ENCODE peak calls at places on chromosomes 3 and 15, in seven cellular contexts. One of them, this sample, is unnamed. For H3K27me3, the result is how much of the 10 kb centered on the place peaks cover.

GRCh38 chr15:79218588-79219200 is 63.8 kb upstream of the ANKRD34C start:
- DNase-seq in right cardiac atrium: no peak
- DNase-seq in CD8-positive, alpha-beta T cell: no peak
- DNase-seq in cardiac muscle cell: peak
- DNase-seq in heart left ventricle: peak
- DNase-seq in right lobe of liver: no peak
- DNase-seq in SJSA1: no peak
- DNase-seq in this sample: no peak

GRCh38 chr3:183158552-183159006 is 4.0 kb downstream of the LAMP3 start:
- DNase-seq in right lobe of liver: no peak
- DNase-seq in heart left ventricle: no peak
- DNase-seq in CD8-positive, alpha-beta T cell: no peak
- DNase-seq in SJSA1: no peak
- DNase-seq in right cardiac atrium: no peak
- DNase-seq in cardiac muscle cell: no peak
- DNase-seq in this sample: no peak

GRCh38 chr3:103794656-103795055 is 1359.8 kb downstream of the ZPLD1 start:
- DNase-seq in cardiac muscle cell: peak
- DNase-seq in heart left ventricle: no peak
- DNase-seq in right lobe of liver: no peak
- DNase-seq in SJSA1: no peak
- DNase-seq in CD8-positive, alpha-beta T cell: no peak
- DNase-seq in right cardiac atrium: no peak
- DNase-seq in this sample: no peak

GRCh38 chr3:4495294-4496110 is 2.4 kb downstream of the ITPR1 start:
- DNase-seq in right cardiac atrium: no peak
- DNase-seq in SJSA1: no peak
- DNase-seq in right lobe of liver: no peak
- DNase-seq in cardiac muscle cell: no peak
- DNase-seq in CD8-positive, alpha-beta T cell: no peak
- DNase-seq in heart left ventricle: no peak
- DNase-seq in this sample: no peak

GRCh38 chr15:44188810-44189209 is 6.3 kb downstream of the FRMD5 start:
- DNase-seq in heart left ventricle: no peak
- DNase-seq in CD8-positive, alpha-beta T cell: no peak
- DNase-seq in right cardiac atrium: no peak
- DNase-seq in cardiac muscle cell: no peak
- DNase-seq in right lobe of liver: no peak
- DNase-seq in SJSA1: no peak
- DNase-seq in this sample: no peak

GRCh38 chr3:53890726-53891499 is 746 bp downstream of the SELENOK start:
- DNase-seq in right cardiac atrium: no peak
- DNase-seq in heart left ventricle: no peak
- DNase-seq in CD8-positive, alpha-beta T cell: peak
- DNase-seq in SJSA1: no peak
- DNase-seq in cardiac muscle cell: no peak
- DNase-seq in right lobe of liver: no peak
- DNase-seq in this sample: peak

GRCh38 chr3:141828487-141829284 is 47.8 kb upstream of the ATP1B3 start:
- DNase-seq in heart left ventricle: no peak
- DNase-seq in SJSA1: no peak
- DNase-seq in right lobe of liver: no peak
- DNase-seq in CD8-positive, alpha-beta T cell: no peak
- DNase-seq in cardiac muscle cell: peak
- DNase-seq in right cardiac atrium: peak
- DNase-seq in this sample: no peak

GRCh38 chr3:25572919-25573385 is 91.8 kb downstream of the TOP2B start:
- DNase-seq in heart left ventricle: no peak
- DNase-seq in right cardiac atrium: no peak
- DNase-seq in right lobe of liver: no peak
- DNase-seq in SJSA1: peak
- DNase-seq in CD8-positive, alpha-beta T cell: no peak
- DNase-seq in cardiac muscle cell: no peak
- DNase-seq in this sample: no peak

GRCh38 chr3:55746808-55747413 is 259.8 kb upstream of the WNT5A start:
- DNase-seq in right cardiac atrium: no peak
- DNase-seq in SJSA1: no peak
- DNase-seq in right lobe of liver: no peak
- DNase-seq in heart left ventricle: no peak
- DNase-seq in CD8-positive, alpha-beta T cell: no peak
- DNase-seq in cardiac muscle cell: no peak
- DNase-seq in this sample: no peak

GRCh38 chr3:119562307-119562961 is 3.0 kb upstream of the CD80 start:
- DNase-seq in right lobe of liver: no peak
- DNase-seq in SJSA1: no peak
- DNase-seq in right cardiac atrium: peak
- DNase-seq in cardiac muscle cell: peak
- DNase-seq in heart left ventricle: peak
- DNase-seq in CD8-positive, alpha-beta T cell: peak
- DNase-seq in this sample: no peak

GRCh38 chr3:45890405-45890804 is 4.1 kb downstream of the CCR9 start:
- DNase-seq in heart left ventricle: no peak
- DNase-seq in SJSA1: no peak
- DNase-seq in cardiac muscle cell: peak
- DNase-seq in right lobe of liver: no peak
- DNase-seq in CD8-positive, alpha-beta T cell: no peak
- DNase-seq in right cardiac atrium: no peak
- DNase-seq in this sample: no peak

GRCh38 chr3:10709110-10709781 is 106.8 kb upstream of the SLC6A11 start:
- DNase-seq in SJSA1: no peak
- DNase-seq in CD8-positive, alpha-beta T cell: no peak
- DNase-seq in right lobe of liver: no peak
- DNase-seq in right cardiac atrium: no peak
- DNase-seq in heart left ventricle: no peak
- DNase-seq in cardiac muscle cell: no peak
- DNase-seq in this sample: no peak

GRCh38 chr3:10706156-10707088 is 109.6 kb upstream of the SLC6A11 start:
- DNase-seq in heart left ventricle: no peak
- DNase-seq in right cardiac atrium: no peak
- DNase-seq in SJSA1: no peak
- DNase-seq in cardiac muscle cell: no peak
- DNase-seq in right lobe of liver: no peak
- DNase-seq in CD8-positive, alpha-beta T cell: no peak
- DNase-seq in this sample: no peak

GRCh38 chr3:10703875-10704274 is 112.2 kb upstream of the SLC6A11 start:
- DNase-seq in heart left ventricle: no peak
- DNase-seq in right cardiac atrium: no peak
- DNase-seq in cardiac muscle cell: peak
- DNase-seq in CD8-positive, alpha-beta T cell: no peak
- DNase-seq in right lobe of liver: no peak
- DNase-seq in SJSA1: no peak
- DNase-seq in this sample: no peak

GRCh38 chr3:10707984-10708868 is 107.8 kb upstream of the SLC6A11 start:
- DNase-seq in CD8-positive, alpha-beta T cell: no peak
- DNase-seq in SJSA1: no peak
- DNase-seq in right cardiac atrium: no peak
- DNase-seq in cardiac muscle cell: no peak
- DNase-seq in heart left ventricle: no peak
- DNase-seq in right lobe of liver: no peak
- DNase-seq in this sample: no peak

GRCh38 chr3:10707089-10707983 is 108.7 kb upstream of the SLC6A11 start:
- DNase-seq in right lobe of liver: no peak
- DNase-seq in cardiac muscle cell: peak
- DNase-seq in SJSA1: no peak
- DNase-seq in CD8-positive, alpha-beta T cell: no peak
- DNase-seq in right cardiac atrium: no peak
- DNase-seq in heart left ventricle: no peak
- DNase-seq in this sample: no peak
- H3K27me3 ChIP-seq in right lobe of liver: under half
- H3K27me3 ChIP-seq in cardiac muscle cell: half or more
- H3K27me3 ChIP-seq in SJSA1: under half
- H3K27me3 ChIP-seq in CD8-positive, alpha-beta T cell: under half
- H3K27me3 ChIP-seq in right cardiac atrium: under half
- H3K27me3 ChIP-seq in heart left ventricle: half or more
- H3K27me3 ChIP-seq in this sample: half or more

GRCh38 chr3:69236808-69237707 is 114.7 kb upstream of the LMOD3 start:
- DNase-seq in right cardiac atrium: peak
- DNase-seq in CD8-positive, alpha-beta T cell: no peak
- DNase-seq in SJSA1: no peak
- DNase-seq in cardiac muscle cell: peak
- DNase-seq in right lobe of liver: no peak
- DNase-seq in heart left ventricle: peak
- DNase-seq in this sample: no peak
- H3K27me3 ChIP-seq in right cardiac atrium: under half
- H3K27me3 ChIP-seq in CD8-positive, alpha-beta T cell: under half
- H3K27me3 ChIP-seq in SJSA1: under half
- H3K27me3 ChIP-seq in cardiac muscle cell: under half
- H3K27me3 ChIP-seq in right lobe of liver: under half
- H3K27me3 ChIP-seq in heart left ventricle: under half
- H3K27me3 ChIP-seq in this sample: under half

GRCh38 chr3:31472479-31473390 is 60.0 kb upstream of the STT3B start:
- DNase-seq in heart left ventricle: no peak
- DNase-seq in CD8-positive, alpha-beta T cell: no peak
- DNase-seq in SJSA1: no peak
- DNase-seq in right lobe of liver: no peak
- DNase-seq in right cardiac atrium: no peak
- DNase-seq in cardiac muscle cell: no peak
- DNase-seq in this sample: no peak

GRCh38 chr3:31479431-31479830 is 53.3 kb upstream of the STT3B start:
- DNase-seq in heart left ventricle: no peak
- DNase-seq in right cardiac atrium: no peak
- DNase-seq in CD8-positive, alpha-beta T cell: no peak
- DNase-seq in SJSA1: no peak
- DNase-seq in cardiac muscle cell: no peak
- DNase-seq in right lobe of liver: no peak
- DNase-seq in this sample: no peak

GRCh38 chr3:31481697-31482096 is 51.0 kb upstream of the STT3B start:
- DNase-seq in cardiac muscle cell: no peak
- DNase-seq in right cardiac atrium: no peak
- DNase-seq in heart left ventricle: no peak
- DNase-seq in CD8-positive, alpha-beta T cell: no peak
- DNase-seq in SJSA1: no peak
- DNase-seq in right lobe of liver: no peak
- DNase-seq in this sample: no peak

GRCh38 chr3:31476209-31476608 is 56.5 kb upstream of the STT3B start:
- DNase-seq in SJSA1: no peak
- DNase-seq in cardiac muscle cell: no peak
- DNase-seq in CD8-positive, alpha-beta T cell: no peak
- DNase-seq in right lobe of liver: no peak
- DNase-seq in heart left ventricle: no peak
- DNase-seq in right cardiac atrium: no peak
- DNase-seq in this sample: no peak
- H3K27me3 ChIP-seq in SJSA1: under half
- H3K27me3 ChIP-seq in cardiac muscle cell: under half
- H3K27me3 ChIP-seq in CD8-positive, alpha-beta T cell: under half
- H3K27me3 ChIP-seq in right lobe of liver: under half
- H3K27me3 ChIP-seq in heart left ventricle: under half
- H3K27me3 ChIP-seq in right cardiac atrium: under half
- H3K27me3 ChIP-seq in this sample: under half

DNA sequence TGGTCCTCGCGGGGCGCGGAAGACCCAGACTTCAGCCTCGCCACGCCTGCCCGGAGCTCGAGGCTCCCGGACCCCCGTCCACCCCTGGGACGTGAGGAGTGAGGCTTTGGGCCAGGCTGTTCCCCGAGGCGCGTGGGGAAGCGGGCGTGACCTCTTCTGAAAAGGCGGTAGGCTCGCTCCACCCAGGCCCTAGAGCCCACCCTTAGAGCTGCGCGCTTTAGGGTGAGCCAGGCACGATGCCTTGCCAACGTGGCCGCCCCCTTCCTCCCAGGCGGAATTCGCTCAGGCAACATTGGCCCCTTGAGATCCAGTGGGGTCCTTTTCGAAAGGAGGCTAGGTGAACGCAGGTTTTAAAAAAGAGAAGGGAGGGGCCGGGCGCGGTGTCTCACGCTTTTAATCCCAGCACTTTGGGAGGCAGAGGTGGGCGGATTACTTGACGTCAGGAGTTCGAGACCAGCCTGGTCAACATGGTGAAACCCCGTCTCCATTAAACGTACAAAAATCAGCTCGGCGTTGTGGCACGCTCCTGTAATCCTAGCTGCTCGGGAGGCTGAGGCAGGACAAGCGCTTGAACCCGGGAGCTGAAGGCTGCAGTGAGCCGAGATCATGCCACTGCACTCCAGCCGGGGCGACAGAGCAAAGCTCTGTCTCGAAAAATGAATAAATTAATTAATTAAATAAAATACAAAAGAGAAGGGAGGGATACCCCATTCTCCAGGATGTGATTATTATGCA is 896 bp upstream of the RPP25 start:
- DNase-seq in right cardiac atrium: peak
- DNase-seq in SJSA1: peak
- DNase-seq in right lobe of liver: peak
- DNase-seq in cardiac muscle cell: peak
- DNase-seq in CD8-positive, alpha-beta T cell: no peak
- DNase-seq in heart left ventricle: peak
- DNase-seq in this sample: no peak
- H3K27me3 ChIP-seq in right cardiac atrium: under half
- H3K27me3 ChIP-seq in SJSA1: under half
- H3K27me3 ChIP-seq in right lobe of liver: under half
- H3K27me3 ChIP-seq in cardiac muscle cell: under half
- H3K27me3 ChIP-seq in CD8-positive, alpha-beta T cell: under half
- H3K27me3 ChIP-seq in heart left ventricle: under half
- H3K27me3 ChIP-seq in this sample: under half

DNA sequence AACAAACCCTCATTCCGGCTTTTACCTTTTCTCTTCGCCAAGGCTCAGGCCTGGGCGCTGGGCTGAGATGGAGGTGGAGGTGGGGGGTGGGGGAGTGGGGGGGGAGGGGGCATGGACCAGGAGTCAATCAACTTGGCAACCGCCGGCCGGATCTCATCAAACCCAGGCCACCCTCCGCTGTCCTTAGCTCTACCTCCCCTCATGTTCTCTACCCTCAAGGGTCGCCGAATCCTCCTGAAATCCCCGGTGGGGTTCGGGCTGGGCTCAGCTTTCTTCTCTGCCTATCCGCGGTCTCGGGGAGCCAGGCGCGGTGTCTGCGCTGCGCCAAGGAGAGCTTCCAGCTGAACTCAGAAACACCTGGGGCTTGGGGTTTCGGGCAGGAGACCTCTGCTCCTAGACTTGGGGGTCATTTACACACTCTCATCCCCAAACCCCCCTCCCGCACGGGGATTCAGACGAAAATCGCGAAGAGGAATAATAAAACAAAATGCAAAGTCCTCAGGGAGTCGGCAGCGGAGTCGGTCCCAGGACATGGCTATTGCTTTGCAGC is 2.5 kb downstream of the ONECUT1 start:
- DNase-seq in CD8-positive, alpha-beta T cell: no peak
- DNase-seq in cardiac muscle cell: no peak
- DNase-seq in right lobe of liver: peak
- DNase-seq in SJSA1: no peak
- DNase-seq in heart left ventricle: no peak
- DNase-seq in right cardiac atrium: no peak
- DNase-seq in this sample: no peak
- H3K27me3 ChIP-seq in CD8-positive, alpha-beta T cell: under half
- H3K27me3 ChIP-seq in cardiac muscle cell: half or more
- H3K27me3 ChIP-seq in right lobe of liver: under half
- H3K27me3 ChIP-seq in SJSA1: half or more
- H3K27me3 ChIP-seq in heart left ventricle: half or more
- H3K27me3 ChIP-seq in right cardiac atrium: under half
- H3K27me3 ChIP-seq in this sample: half or more

GRCh38 chr3:13636874-13637273 is 87.9 kb downstream of the FBLN2 start:
- DNase-seq in right lobe of liver: no peak
- DNase-seq in cardiac muscle cell: peak
- DNase-seq in CD8-positive, alpha-beta T cell: no peak
- DNase-seq in heart left ventricle: no peak
- DNase-seq in SJSA1: no peak
- DNase-seq in right cardiac atrium: peak
- DNase-seq in this sample: no peak
- H3K27me3 ChIP-seq in right lobe of liver: under half
- H3K27me3 ChIP-seq in cardiac muscle cell: under half
- H3K27me3 ChIP-seq in CD8-positive, alpha-beta T cell: under half
- H3K27me3 ChIP-seq in heart left ventricle: under half
- H3K27me3 ChIP-seq in SJSA1: under half
- H3K27me3 ChIP-seq in right cardiac atrium: under half
- H3K27me3 ChIP-seq in this sample: under half

This sample was measured in CD4-positive, alpha-beta T cell.